ENCODE peak calls at places on chromosomes 11 and 22, in nine cellular contexts. K, Y, Q, U, J, Z, E, G and A are unnamed samples.
A peak's percentile ranks its signal among the peaks of the same experiment; 100 is the strongest.

GRCh38 chr11:130765369-130765768 is 150.9 kb downstream of the SNX19 start:
- DNase-seq in Y (no peak), E (no peak), K (no peak), G (no peak), Q (no peak), Z (no peak), U (no peak), J (no peak), A (no peak)

GRCh38 chr22:44648821-44649566 is 53.0 kb upstream of the PRR5 start:
- DNase-seq in Z (peak; percentile 75), Q (peak; percentile 88), Y (peak; percentile 80), G (no peak), U (no peak), E (peak; percentile 31), K (no peak), J (no peak), A (no peak)

GRCh38 chr11:106466441-106467190 is 389.2 kb downstream of the AASDHPPT start:
- DNase-seq in E (no peak), J (no peak), Y (peak; percentile 68), Z (peak; percentile 27), Q (no peak), G (no peak), K (no peak), U (peak; percentile 9), A (no peak)

GRCh38 chr22:26546282-26546681 is 34.0 kb upstream of the TFIP11 start:
- DNase-seq in U (no peak), Y (no peak), Z (no peak), Q (no peak), K (no peak), E (no peak), J (peak; percentile 71), G (no peak), A (no peak)

GRCh38 chr22:33116846-33117547 is 58.8 kb upstream of the SYN3 start:
- DNase-seq in Q (no peak), J (no peak), G (no peak), U (no peak), E (no peak), K (no peak), Y (no peak), Z (no peak), A (no peak)

GRCh38 chr22:20299736-20300136 is 20.1 kb downstream of the DGCR6L start:
- DNase-seq in U (no peak), Z (peak; percentile 42), G (peak; percentile 58), Q (no peak), K (no peak), J (peak; percentile 22), Y (peak; percentile 19), E (peak; percentile 34), A (no peak)

GRCh38 chr11:77126861-77127673 is 979 bp upstream of the MYO7A start:
- DNase-seq in Z (peak; percentile 60), K (peak; percentile 47), Y (peak; percentile 51), E (peak; percentile 68), Q (no peak), J (peak; percentile 51), G (peak; percentile 67), U (peak; percentile 76), A (peak; percentile 78)

GRCh38 chr22:45949921-45950320 is 27.0 kb downstream of the WNT7B start:
- DNase-seq in J (no peak), Z (no peak), G (no peak), E (no peak), K (no peak), Y (no peak), Q (no peak), U (no peak), A (no peak)

GRCh38 chr22:16933924-16934282 is 74.1 kb downstream of the GAB4 start:
- DNase-seq in Z (no peak), J (no peak), E (no peak), G (no peak), Q (no peak), U (no peak), Y (no peak), K (no peak), A (no peak)

GRCh38 chr22:47046411-47047065 is 284.1 kb downstream of the TBC1D22A start:
- DNase-seq in Q (no peak), U (no peak), J (no peak), Y (no peak), Z (no peak), G (no peak), E (no peak), K (no peak), A (peak; percentile 10)

GRCh38 chr11:69343401-69344321 is 49.7 kb downstream of the MYEOV start:
- DNase-seq in Y (no peak), G (no peak), Z (no peak), Q (peak; percentile 63), J (no peak), K (no peak), U (no peak), E (no peak), A (no peak)

GRCh38 chr11:67463680-67464410 is 5.2 kb downstream of the TMEM134 start:
- DNase-seq in G (no peak), K (no peak), U (no peak), Z (no peak), E (peak; percentile 69), J (peak; percentile 45), Y (no peak), Q (peak; percentile 87), A (no peak)

GRCh38 chr11:1401656-1402221 is 12.0 kb downstream of the BRSK2 start:
- DNase-seq in U (peak; percentile 93), E (peak; percentile 59), J (peak; percentile 66), K (peak; percentile 18), Z (no peak), G (peak; percentile 87), Q (no peak), Y (peak; percentile 69), A (peak; percentile 84)

GRCh38 chr22:38417252-38418060 is 37.5 kb downstream of the KCNJ4 start:
- DNase-seq in J (no peak), G (no peak), Z (no peak), Y (no peak), K (no peak), Q (peak; percentile 65), U (no peak), E (no peak), A (no peak)
- TF ChIP-seq CTCF in J (no peak), G (no peak), Z (no peak), Y (no peak), K (no peak), Q (no peak), U (no peak), E (no peak), A (no peak)

GRCh38 chr11:128884703-128885338 is 6.3 kb upstream of the KCNJ5 start:
- DNase-seq in Y (peak; percentile 80), Q (no peak), E (peak; percentile 76), G (peak; percentile 85), U (peak; percentile 73), K (peak; percentile 35), Z (peak; percentile 61), J (no peak), A (peak; percentile 73)

GRCh38 chr11:128889657-128890213 is 1.4 kb upstream of the KCNJ5 start:
- DNase-seq in Q (no peak), G (no peak), U (peak; percentile 40), J (no peak), E (no peak), Z (peak; percentile 69), Y (no peak), K (no peak), A (no peak)

GRCh38 chr11:128884054-128884453 is 7.1 kb upstream of the KCNJ5 start:
- DNase-seq in E (no peak), G (no peak), Z (no peak), Y (no peak), Q (no peak), J (no peak), K (no peak), U (no peak), A (no peak)

GRCh38 chr11:128888034-128888985 is 2.8 kb upstream of the KCNJ5 start:
- DNase-seq in Q (no peak), J (no peak), Y (no peak), G (peak; percentile 83), K (no peak), U (peak; percentile 62), E (no peak), Z (peak; percentile 26), A (no peak)

DNA sequence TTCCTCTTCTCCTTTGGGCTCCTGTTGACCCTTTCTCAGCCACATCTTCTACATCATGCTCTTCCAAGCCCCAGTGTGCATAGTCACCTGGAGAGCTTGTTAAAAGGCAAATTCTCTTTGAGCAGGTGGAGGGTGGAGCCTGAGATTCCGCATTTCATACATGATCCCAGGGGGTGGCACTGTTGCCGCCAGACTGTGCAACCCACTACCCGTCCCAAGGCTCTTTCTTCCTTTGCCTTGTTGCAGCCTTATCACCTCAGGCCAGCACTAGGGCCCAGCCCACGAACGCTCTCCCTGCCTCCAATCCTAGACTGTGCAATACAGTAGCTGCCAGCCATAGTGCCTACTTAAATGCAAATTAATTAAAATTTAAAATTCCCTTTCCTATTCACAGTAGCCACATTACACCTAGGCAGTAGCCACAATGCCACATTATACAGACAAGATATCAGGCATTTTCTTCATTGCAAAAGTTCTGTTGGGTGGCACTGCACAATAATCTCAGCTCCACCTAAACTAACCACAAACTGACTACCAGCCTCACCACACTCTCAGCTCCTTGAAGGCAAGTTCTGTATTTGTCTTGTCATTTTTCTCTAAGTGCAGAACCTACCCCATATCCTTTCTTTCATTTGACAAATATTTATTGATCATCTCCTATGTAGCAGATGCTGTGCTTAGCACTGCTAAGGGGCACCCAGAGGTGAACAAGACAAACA is 4.6 kb upstream of the KCNJ5 start:
- DNase-seq in J (no peak), Y (no peak), U (peak; percentile 54), K (no peak), Q (no peak), Z (peak; percentile 50), E (peak; percentile 27), G (peak; percentile 53), A (no peak)
- TF ChIP-seq CTCF in J (peak; percentile 14), Y (no peak), U (peak; percentile 43), K (no peak), Q (no peak), Z (peak; percentile 69), E (no peak), G (peak; percentile 61), A (no peak)

DNA sequence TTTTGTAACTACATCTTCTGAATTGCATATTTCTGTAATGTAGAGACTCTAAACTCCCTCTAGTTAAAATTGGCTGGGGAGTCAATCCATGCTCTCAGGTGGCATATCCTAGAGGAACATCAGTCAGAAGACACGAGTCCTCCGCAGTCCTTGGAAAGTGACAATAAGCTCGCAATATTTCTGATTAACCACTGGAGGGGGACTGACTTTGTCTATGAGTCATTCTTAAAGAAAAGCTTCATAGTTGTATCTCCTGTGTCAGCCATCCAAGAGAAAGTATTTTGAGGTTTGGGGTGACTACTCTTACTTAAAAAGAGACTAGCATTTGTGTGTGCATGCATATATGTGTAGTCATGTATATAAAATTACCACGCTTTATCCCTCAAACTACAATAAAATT is 60.2 kb downstream of the SLN start:
- DNase-seq in E (no peak), G (peak; percentile 44), Q (no peak), J (no peak), U (peak; percentile 16), Y (no peak), K (no peak), Z (no peak), A (no peak)
- TF ChIP-seq CTCF in E (no peak), G (peak; percentile 17), Q (no peak), J (no peak), U (peak; percentile 15), Y (no peak), K (no peak), Z (no peak), A (no peak)

DNA sequence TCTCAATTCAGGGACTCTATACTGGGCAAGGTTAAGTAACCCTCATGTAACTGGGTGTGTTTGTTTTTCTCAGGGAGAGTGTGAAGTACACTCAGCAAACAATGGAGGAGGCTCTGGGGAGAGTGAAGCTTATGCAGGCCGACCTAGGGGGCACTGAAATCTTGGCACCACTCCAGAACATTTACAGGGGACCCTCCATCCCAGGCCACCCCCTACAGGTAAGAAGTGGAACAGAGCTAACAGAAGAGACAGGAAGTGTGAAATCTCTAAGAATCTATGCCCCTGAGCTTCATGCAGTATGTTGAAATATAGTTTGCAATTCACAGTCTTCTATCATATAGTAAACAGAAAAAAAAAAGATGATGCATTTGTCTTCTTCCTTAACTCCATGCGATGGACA is 8.3 kb downstream of the VWA5A start:
- DNase-seq in U (peak; percentile 30), G (peak; percentile 63), E (no peak), Y (no peak), J (no peak), K (no peak), Q (no peak), Z (no peak), A (no peak)
- TF ChIP-seq CTCF in U (peak; percentile 43), G (peak; percentile 64), E (no peak), Y (no peak), J (no peak), K (no peak), Q (no peak), Z (no peak), A (no peak)